ENCODE peak calls at places on chromosomes 13 and 19, in eight cellular contexts. Y is A549, R is transverse colon, M is SK-N-SH, U is stomach, L is suprapubic skin, E is HepG2, X is ovary. I is an unnamed sample.

GRCh38 chr19:39811064-39811463 is 22.9 kb downstream of the DYRK1B start:
- DNase-seq in L (no peak), R (no peak), E (no peak), X (no peak), M (no peak), U (no peak), Y (no peak), I (no peak)

GRCh38 chr19:29724102-29724641 is 9.1 kb upstream of the C19orf12 start:
- DNase-seq in E (no peak), M (no peak), X (no peak), U (no peak), R (no peak), Y (no peak), L (no peak), I (no peak)

GRCh38 chr13:86974251-86974994 is 696.7 kb upstream of the SLITRK5 start:
- DNase-seq in E (no peak), Y (no peak), U (no peak), L (no peak), R (no peak), X (no peak), M (no peak), I (no peak)

GRCh38 chr19:6047741-6048231 is 62.5 kb downstream of the RFX2 start:
- DNase-seq in Y (peak; percentile 58), L (no peak), R (no peak), U (no peak), M (peak; percentile 84), X (no peak), E (peak; percentile 70), I (no peak)

GRCh38 chr19:33376423-33376822 is 2.9 kb downstream of the CEBPG start:
- DNase-seq in R (peak; percentile 91), X (no peak), L (no peak), M (no peak), Y (peak; percentile 86), E (peak; percentile 45), U (peak; percentile 86), I (peak; percentile 56)

GRCh38 chr13:30877335-30877734 is 28.7 kb upstream of the MEDAG start:
- DNase-seq in L (no peak), E (no peak), U (no peak), R (no peak), M (no peak), Y (no peak), X (no peak), I (no peak)

GRCh38 chr13:33561627-33562026 is 256.3 kb upstream of the RFC3 start:
- DNase-seq in U (no peak), L (no peak), E (no peak), Y (no peak), X (no peak), R (no peak), M (no peak), I (no peak)

GRCh38 chr13:109412232-109412935 is 374.0 kb downstream of the IRS2 start:
- DNase-seq in R (peak; percentile 32), M (peak; percentile 76), E (no peak), L (no peak), Y (peak; percentile 60), X (peak; percentile 61), U (peak; percentile 34), I (no peak)

GRCh38 chr19:7444042-7444441 is 44.8 kb downstream of the PEX11G start:
- DNase-seq in U (no peak), E (no peak), Y (no peak), R (no peak), M (no peak), X (no peak), L (no peak), I (no peak)

GRCh38 chr13:80029170-80029569 is 311.8 kb downstream of the SPRY2 start:
- DNase-seq in Y (no peak), R (no peak), U (no peak), L (no peak), X (no peak), M (no peak), E (no peak), I (no peak)

GRCh38 chr13:28716511-28716910 is 2.3 kb downstream of the SLC46A3 start:
- DNase-seq in Y (peak; percentile 49), L (no peak), M (no peak), X (peak; percentile 26), U (no peak), R (peak; percentile 77), E (no peak), I (no peak)

GRCh38 chr19:49497047-49497789 is 984 bp downstream of the RPS11 start:
- DNase-seq in E (no peak), R (peak; percentile 86), U (peak; percentile 78), L (peak; percentile 84), Y (peak; percentile 79), X (no peak), M (peak; percentile 68), I (peak; percentile 64)

GRCh38 chr19:46603195-46603637 is 2.1 kb downstream of the CALM3 start:
- DNase-seq in R (peak; percentile 77), E (peak; percentile 85), X (no peak), L (peak; percentile 40), M (peak; percentile 40), U (peak; percentile 59), Y (no peak), I (no peak)

GRCh38 chr19:16541526-16542044 is 652 bp downstream of the CHERP start:
- DNase-seq in M (peak; percentile 46), U (no peak), L (no peak), Y (no peak), E (no peak), X (no peak), R (no peak), I (no peak)

GRCh38 chr13:90568165-90568564 is 779.3 kb upstream of the MIR17HG start:
- DNase-seq in U (no peak), L (no peak), X (no peak), E (no peak), Y (no peak), R (no peak), M (no peak), I (no peak)

GRCh38 chr13:39095500-39095899 is 57.2 kb downstream of the NHLRC3 start:
- DNase-seq in R (no peak), Y (no peak), U (no peak), E (no peak), M (no peak), L (no peak), X (no peak), I (no peak)

GRCh38 chr19:12706332-12706718 is 9.9 kb upstream of the FBXW9 start:
- DNase-seq in R (no peak), L (no peak), M (no peak), Y (no peak), X (no peak), E (no peak), U (no peak), I (no peak)

DNA sequence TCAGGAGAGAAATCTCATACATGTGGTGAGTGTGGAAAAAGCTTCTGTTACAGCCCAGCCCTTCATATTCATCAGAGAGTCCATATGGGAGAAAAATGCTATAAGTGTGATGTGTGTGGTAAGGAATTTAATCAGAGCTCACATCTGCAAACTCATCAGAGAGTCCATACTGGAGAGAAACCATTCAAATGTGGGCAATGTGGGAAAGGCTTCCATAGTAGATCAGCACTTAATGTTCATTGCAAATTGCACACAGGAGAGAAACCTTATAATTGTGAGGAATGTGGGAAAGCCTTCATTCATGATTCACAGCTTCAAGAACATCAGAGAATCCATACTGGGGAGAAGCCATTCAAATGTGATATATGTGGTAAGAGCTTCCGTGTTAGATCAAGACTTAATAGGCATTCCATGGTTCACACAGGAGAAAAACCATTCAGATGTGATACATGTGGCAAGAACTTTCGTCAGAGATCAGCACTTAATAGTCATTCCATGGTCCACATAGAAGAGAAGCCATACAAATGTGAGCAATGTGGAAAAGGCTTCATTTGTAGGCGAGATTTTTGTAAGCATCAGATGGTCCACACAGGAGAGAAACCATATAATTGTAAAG is 15.2 kb downstream of the ZNF221 start:
- DNase-seq in U (no peak), E (no peak), M (no peak), X (no peak), Y (no peak), L (no peak), R (no peak), I (no peak)
- H3K9me3 ChIP-seq in U (peaks cover 96% of the 10 kb centered on the region), E (peaks cover 76% of the 10 kb centered on the region), M (peaks cover 35% of the 10 kb centered on the region), X (peaks cover 80% of the 10 kb centered on the region), Y (peaks cover 91% of the 10 kb centered on the region), L (peaks cover 50% of the 10 kb centered on the region), R (peaks cover 87% of the 10 kb centered on the region), I (peaks cover 12% of the 10 kb centered on the region)

DNA sequence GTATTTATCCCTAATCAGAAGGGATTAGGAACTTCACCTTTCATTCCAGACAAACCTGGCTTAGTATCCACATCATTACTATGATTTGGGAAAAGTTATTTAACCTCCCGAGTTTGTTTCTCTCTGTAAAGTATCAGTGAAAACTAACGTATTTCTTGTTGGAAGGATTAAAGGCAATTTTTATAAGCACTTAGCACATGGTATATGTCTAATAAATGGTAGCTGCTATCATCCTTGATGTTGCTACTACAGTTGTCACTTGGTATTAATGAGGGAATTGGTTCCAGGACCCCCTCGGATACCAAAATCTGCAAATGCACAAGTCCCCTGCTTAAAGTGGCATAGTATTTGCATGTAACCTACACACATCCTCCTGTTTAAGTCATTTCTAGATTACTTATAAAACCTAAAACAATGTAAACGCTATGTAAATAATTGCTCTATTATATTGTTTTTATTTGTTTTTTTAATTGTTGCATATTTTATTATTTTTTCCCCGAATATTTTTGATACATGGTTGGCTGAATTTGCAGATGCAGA is 42.7 kb upstream of the FAM124A start:
- DNase-seq in E (no peak), L (no peak), X (no peak), Y (no peak), M (no peak), R (no peak), U (no peak), I (no peak)
- TF ChIP-seq EP300 in E (no peak), L (no peak), X (no peak), Y (no peak), M (no peak), R (no peak), U (no peak), I (no peak)

DNA sequence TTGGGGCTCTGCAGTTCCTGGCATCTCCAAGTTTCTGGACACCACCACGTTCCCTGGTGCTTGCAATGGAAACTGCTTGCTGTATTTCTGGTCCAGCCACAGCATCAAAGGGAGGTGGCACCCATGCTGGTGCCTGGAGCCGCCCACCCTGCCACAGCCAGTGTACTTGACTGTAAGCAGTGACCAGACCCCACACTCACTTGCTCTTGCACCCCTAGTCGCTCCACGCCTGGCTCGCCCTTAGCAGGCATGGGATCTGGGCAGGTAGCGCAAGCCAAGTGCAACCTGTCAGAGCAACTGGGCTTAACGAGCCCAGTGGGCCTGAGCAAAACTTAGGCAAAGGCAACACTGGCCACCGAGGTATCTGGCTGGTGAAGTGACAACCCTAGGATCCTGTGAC is 648.2 kb upstream of the PCDH9 start:
- DNase-seq in R (no peak), E (no peak), U (no peak), M (no peak), Y (no peak), L (no peak), X (no peak), I (no peak)
- H3K4me3 ChIP-seq in R (no peak overlapping the region), E (no peak overlapping the region), U (no peak overlapping the region), M (no peak overlapping the region), Y (no peak overlapping the region), L (no peak overlapping the region), X (no peak overlapping the region), I (no peak overlapping the region)

DNA sequence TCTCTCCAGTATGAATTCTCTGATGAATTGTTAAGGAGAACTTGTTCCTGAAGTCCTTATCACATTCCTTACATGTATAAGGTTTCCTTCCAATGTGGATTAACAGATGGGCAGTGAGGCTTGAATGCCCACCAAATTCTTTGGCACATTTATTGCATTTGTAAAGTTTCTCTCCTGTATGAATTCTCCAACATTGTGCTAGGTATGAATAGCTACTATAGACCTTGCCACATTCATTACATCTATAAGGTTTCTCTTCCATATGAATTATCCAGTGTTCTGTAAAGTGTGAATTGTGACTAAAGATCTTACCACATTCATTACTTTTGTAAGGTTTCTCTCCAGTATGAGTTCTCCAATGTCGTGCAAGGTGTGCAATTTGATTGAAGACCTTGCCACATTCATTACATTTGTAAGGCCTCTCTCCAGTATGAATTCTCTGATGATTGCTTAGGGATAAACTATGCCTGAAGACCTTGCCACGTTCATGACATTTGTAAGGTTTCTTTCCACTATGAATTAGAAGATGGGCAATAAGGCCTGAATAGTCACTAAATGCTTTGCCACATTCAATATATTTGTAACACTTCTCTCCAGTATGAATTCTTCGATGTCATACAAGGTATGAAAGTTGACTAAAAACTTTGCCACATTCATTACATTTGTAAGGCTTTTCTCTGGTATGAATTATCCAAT is 20.4 kb downstream of the ZNF578 start:
- DNase-seq in Y (no peak), U (no peak), M (no peak), L (no peak), X (no peak), R (no peak), E (no peak), I (no peak)
- H3K9me3 ChIP-seq in Y (peaks cover 89% of the 10 kb centered on the region), U (peaks cover 99% of the 10 kb centered on the region), M (peaks cover 33% of the 10 kb centered on the region), L (peaks cover 70% of the 10 kb centered on the region), X (peaks cover 63% of the 10 kb centered on the region), R (peaks cover 89% of the 10 kb centered on the region), E (peaks cover 98% of the 10 kb centered on the region), I (peaks cover 94% of the 10 kb centered on the region)

I was measured in tibial nerve.